ENCODE peak calls at places on chromosomes 13 and 19, in ten cellular contexts. U is psoas muscle; E is IMR-90; K is CD4-positive, alpha-beta T cell; S is progenitor cell of endocrine pancreas; B is tibial nerve; J is H9; N is thyroid gland; W is epithelial cell of proximal tubule; L is GM13976. A is an unnamed sample.

GRCh38 chr19:4352701-4353121 is 9.3 kb downstream of the MPND start:
- DNase-seq in S (peak), W (no peak), E (peak), N (peak), L (peak), U (no peak), K (peak), J (peak), B (no peak), A (no peak)

GRCh38 chr19:54035215-54036178 is 28.2 kb downstream of the VSTM1 start:
- DNase-seq in W (no peak), N (no peak), L (no peak), B (no peak), E (peak), J (peak), S (no peak), K (no peak), U (no peak), A (no peak)

GRCh38 chr19:45311640-45312039 is 11.0 kb downstream of the CKM start:
- DNase-seq in L (no peak), U (peak), J (peak), B (no peak), N (no peak), K (no peak), W (no peak), E (no peak), S (no peak), A (no peak)

GRCh38 chr13:39347926-39348901 is 254.8 kb downstream of the LHFPL6 start:
- DNase-seq in S (no peak), J (peak), W (no peak), E (no peak), N (peak), K (no peak), L (no peak), B (no peak), U (no peak), A (no peak)

GRCh38 chr13:36880961-36881360 is 39.1 kb downstream of the SMAD9 start:
- DNase-seq in L (no peak), J (no peak), K (no peak), E (peak), W (no peak), U (no peak), B (no peak), N (no peak), S (no peak), A (no peak)

GRCh38 chr19:1001538-1002166 is 1.4 kb downstream of the GRIN3B start:
- DNase-seq in N (peak), S (peak), E (no peak), L (peak), K (peak), J (peak), W (no peak), U (no peak), B (no peak), A (no peak)

GRCh38 chr19:36489920-36490415 is 607 bp upstream of the ZNF566 start:
- DNase-seq in S (no peak), W (no peak), L (peak), U (no peak), E (peak), J (peak), B (peak), N (peak), K (peak), A (no peak)

GRCh38 chr13:47917022-47917574 is 84.0 kb downstream of the SUCLA2 start:
- DNase-seq in U (no peak), J (no peak), W (no peak), E (no peak), B (no peak), K (no peak), N (no peak), S (no peak), L (no peak), A (no peak)

GRCh38 chr13:111480976-111481375 is 160.5 kb downstream of the TEX29 start:
- DNase-seq in B (no peak), E (no peak), L (no peak), J (no peak), N (no peak), S (no peak), W (no peak), K (no peak), U (no peak), A (peak)

GRCh38 chr13:38538412-38538811 is 148.5 kb upstream of the FREM2 start:
- DNase-seq in L (no peak), J (peak), S (no peak), U (no peak), B (no peak), N (no peak), W (no peak), E (no peak), K (no peak), A (no peak)

GRCh38 chr19:4744451-4745170 is 21.0 kb upstream of the DPP9 start:
- DNase-seq in U (no peak), J (no peak), L (no peak), S (no peak), K (no peak), W (no peak), E (peak), N (no peak), B (no peak), A (no peak)

GRCh38 chr13:113205428-113205931 is 3.0 kb downstream of the PCID2 start:
- DNase-seq in K (no peak), L (no peak), W (no peak), E (peak), B (no peak), N (no peak), S (no peak), U (no peak), J (no peak), A (no peak)

GRCh38 chr19:9010693-9011092 is 484 bp upstream of the MUC16 start:
- DNase-seq in K (no peak), J (no peak), U (no peak), E (no peak), B (no peak), L (no peak), W (no peak), N (no peak), S (no peak), A (no peak)

DNA sequence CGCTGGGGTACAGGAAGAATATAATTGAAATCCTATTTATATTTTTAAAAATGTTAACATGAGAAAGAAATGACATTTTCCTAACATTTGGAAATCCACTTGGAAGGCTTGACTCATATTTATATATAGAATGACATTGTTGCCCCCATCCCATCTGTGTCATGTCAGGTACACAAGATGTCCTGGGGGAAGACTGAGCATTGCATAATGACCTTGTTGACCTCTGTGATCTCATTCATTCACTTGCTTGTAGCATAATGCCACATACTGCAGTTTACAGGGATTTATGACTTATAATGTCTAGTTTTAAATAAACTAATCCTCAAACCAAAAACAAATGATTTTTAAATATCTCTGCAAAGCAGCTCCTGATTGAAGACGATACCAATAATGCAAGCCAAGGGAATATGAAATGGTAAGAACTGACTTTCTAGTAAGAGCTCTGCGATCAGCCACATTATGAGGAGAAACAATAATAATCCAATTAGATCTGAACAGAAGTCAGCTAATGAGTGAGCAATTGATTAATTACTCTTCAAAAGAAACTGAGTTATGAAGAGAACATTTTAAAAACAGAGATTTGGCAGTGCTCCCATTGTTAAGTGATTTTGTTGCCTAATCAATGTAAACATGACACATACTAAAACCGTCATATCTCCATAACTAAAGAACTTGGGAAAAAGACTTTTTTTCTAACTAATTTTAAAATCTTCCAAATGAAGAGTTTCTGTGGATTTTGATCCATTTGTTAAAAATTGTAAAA is 21.2 kb upstream of the VWA8 start:
- DNase-seq in J (no peak), E (peak), U (no peak), B (no peak), K (no peak), S (no peak), N (no peak), W (no peak), L (no peak), A (no peak)
- TF ChIP-seq CTCF in J (no peak), E (no peak), U (no peak), B (no peak), K (no peak), S (no peak), N (no peak), W (no peak), L (no peak), A (no peak)

DNA sequence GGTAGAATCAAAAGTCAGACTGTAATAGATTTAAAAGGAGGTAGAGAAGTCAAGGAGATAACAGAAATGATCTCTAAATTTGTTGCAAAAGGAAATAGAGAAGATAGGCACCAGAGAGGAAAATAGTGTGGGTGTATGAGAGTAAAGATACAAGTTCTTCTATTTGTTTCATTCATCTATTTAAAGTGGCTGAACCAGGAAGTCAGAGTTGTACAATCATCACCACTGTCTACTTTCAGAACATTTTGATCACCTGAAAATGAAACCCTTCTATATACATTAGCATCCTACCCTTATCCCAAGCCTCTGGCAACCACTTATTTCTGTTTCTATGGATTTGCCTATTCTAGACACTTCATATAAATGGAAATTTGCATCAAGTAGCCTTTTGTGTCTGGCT is 36.7 kb downstream of the INTS6 start:
- DNase-seq in N (no peak), B (no peak), S (no peak), U (no peak), J (no peak), K (no peak), W (no peak), L (peak), E (no peak), A (no peak)
- TF ChIP-seq CTCF in N (no peak), B (no peak), S (no peak), U (no peak), J (no peak), K (no peak), W (no peak), L (no peak), E (no peak), A (no peak)

DNA sequence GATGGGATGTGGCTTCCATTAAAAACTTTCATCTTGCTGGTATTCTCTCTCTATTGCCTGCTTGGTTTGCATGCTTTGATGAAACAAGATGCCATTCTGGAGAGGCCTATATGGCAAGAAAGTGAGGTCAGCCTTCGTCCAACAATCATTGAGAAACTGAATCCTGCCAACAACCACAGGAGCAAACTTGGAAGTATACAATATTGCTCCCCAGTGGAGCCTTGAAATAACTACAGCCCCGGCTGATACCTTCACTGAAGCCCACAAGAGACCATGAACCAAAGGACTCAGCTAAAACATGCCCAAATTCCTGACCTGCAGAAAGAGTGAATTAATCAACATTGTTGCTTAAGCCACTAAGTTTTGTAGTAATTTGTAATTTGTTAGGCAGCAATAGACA is 82.5 kb upstream of the FGF14 start:
- DNase-seq in L (no peak), J (no peak), K (no peak), W (peak), S (no peak), E (peak), N (no peak), U (no peak), B (no peak), A (no peak)
- TF ChIP-seq CTCF in L (no peak), J (peak), K (no peak), W (peak), S (no peak), E (no peak), N (no peak), U (no peak), B (no peak), A (peak)

GRCh38 chr19:46404884-46405658 is 8.3 kb downstream of the CCDC8 start:
- DNase-seq in K (no peak), J (peak), E (no peak), N (no peak), B (no peak), U (no peak), L (peak), W (no peak), S (no peak), A (no peak)
- TF ChIP-seq CTCF in K (no peak), J (peak), E (no peak), N (no peak), B (no peak), U (no peak), L (no peak), W (no peak), S (peak), A (peak)

DNA sequence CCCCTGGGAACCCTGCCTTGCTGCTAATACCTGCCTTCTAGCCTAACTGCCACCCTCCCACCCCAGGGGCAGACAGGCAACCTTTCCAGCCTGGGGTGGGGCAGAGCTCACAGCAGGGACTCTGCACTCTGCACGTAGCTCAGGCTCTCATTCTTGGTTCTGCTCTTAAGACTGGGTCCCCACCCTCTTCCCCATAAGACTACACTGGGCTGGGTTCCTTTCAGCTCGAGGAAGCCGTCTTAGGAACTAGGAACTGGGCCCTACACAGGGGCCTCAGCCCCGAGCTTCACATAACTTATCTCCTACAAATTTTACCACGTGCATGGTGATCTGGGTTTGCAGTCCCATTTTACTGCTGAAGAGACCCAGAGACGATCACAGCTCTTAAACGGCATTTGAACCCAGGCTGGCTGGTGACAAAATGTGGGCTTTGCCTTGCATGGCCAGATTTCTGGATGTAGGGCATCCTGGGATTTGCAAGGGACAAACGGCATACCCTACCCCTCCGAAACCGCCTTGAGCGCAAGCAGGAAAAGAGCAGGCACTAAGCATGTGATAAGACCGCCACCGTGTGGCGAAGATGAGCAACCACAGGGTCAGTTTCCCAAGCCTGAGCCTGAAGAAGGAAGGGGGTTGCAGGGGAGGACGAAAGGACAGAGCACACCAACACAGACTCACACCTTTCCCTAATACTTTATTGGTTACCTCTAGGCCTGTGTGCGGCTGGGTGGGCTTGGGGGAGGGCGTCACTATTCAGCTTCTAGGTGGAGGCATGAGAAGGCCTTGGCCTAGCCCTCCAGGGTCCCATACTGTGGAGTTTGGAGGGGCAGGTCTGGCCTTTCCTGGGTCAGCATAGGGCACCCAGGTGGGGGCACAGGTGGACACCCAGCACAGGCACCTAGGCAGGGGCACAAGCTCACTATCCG is 5.1 kb downstream of the JUNB start:
- DNase-seq in W (no peak), B (no peak), L (peak), U (peak), E (peak), J (peak), K (peak), S (peak), N (peak), A (peak)
- TF ChIP-seq CTCF in W (peak), B (peak), L (peak), U (peak), E (peak), J (peak), K (peak), S (peak), N (peak), A (peak)

GRCh38 chr19:21767065-21767800 is at the start of gene ZNF100:
- DNase-seq in N (peak), K (peak), E (peak), U (peak), B (peak), S (peak), L (peak), W (peak), J (peak), A (peak)
- TF ChIP-seq CTCF in N (no peak), K (no peak), E (no peak), U (no peak), B (no peak), S (no peak), L (peak), W (peak), J (no peak), A (no peak)